ENCODE peak calls at places on chromosomes 3 and 15, in nine cellular contexts. K is EL; R is cardiac muscle cell; Z is activated T-helper 1 cell treated with anti-CD3 and anti-CD28 coated beads, Interleukin-12 subunit alpha, Interleukin-12 subunit beta, Interleukin-2, Interleukin-4 antibody, amounts not matched to agents 30 ng/mL and 10 ng/mL and 1 ng/mL, durations not matched to agents 14 hours and 24 hours and 36 hours; F is activated CD4-positive, alpha-beta T cell treated with anti-CD3 and anti-CD28 coated beads for 48 hours; T is substantia nigra; A is activated T-cell treated with anti-CD3 and anti-CD28 coated beads, Interleukin-2, amount 50 U/mL, for 1 hour; L is progenitor cell of endocrine pancreas; G is A172. P is an unnamed sample.

GRCh38 chr3:30970183-30970582 is 75.7 kb upstream of the GADL1 start:
- DNase-seq in K (peak), R (no peak), Z (no peak), F (no peak), T (no peak), A (no peak), L (no peak), G (peak), P (no peak)

GRCh38 chr15:41919201-41919820 is 25.5 kb upstream of the SPTBN5 start:
- DNase-seq in K (no peak), R (no peak), Z (no peak), F (no peak), T (no peak), A (no peak), L (no peak), G (no peak), P (no peak)

GRCh38 chr3:47846880-47847248 is 43.9 kb downstream of the DHX30 start:
- DNase-seq in K (no peak), R (no peak), Z (no peak), F (no peak), T (no peak), A (no peak), L (no peak), G (no peak), P (no peak)

GRCh38 chr15:89171136-89172072 is 50.0 kb downstream of the RLBP1 start:
- DNase-seq in K (peak), R (peak), Z (peak), F (peak), T (peak), A (no peak), L (peak), G (peak), P (no peak)

GRCh38 chr3:183390844-183391243 is 37.6 kb downstream of the MCF2L2 start:
- DNase-seq in K (no peak), R (no peak), Z (no peak), F (no peak), T (no peak), A (no peak), L (no peak), G (no peak), P (no peak)

GRCh38 chr3:21944251-21944650 is 193.2 kb upstream of the ZNF385D start:
- DNase-seq in K (no peak), R (peak), Z (no peak), F (no peak), T (no peak), A (no peak), L (no peak), G (no peak), P (no peak)

GRCh38 chr15:50767332-50767861 is 1.9 kb upstream of the SPPL2A start:
- DNase-seq in K (no peak), R (no peak), Z (no peak), F (no peak), T (no peak), A (no peak), L (no peak), G (no peak), P (no peak)

GRCh38 chr15:43134157-43134637 is 811 bp downstream of the TMEM62 start:
- DNase-seq in K (no peak), R (peak), Z (no peak), F (no peak), T (no peak), A (no peak), L (no peak), G (peak), P (no peak)